ENCODE peak calls at places on chromosomes 6 and 20, in nine cellular contexts. One of them, this sample, is unnamed.

GRCh38 chr6:29071831-29072723 is 15.0 kb downstream of the OR2B3 start:
- DNase-seq in CD14-positive monocyte: no peak
- DNase-seq in Calu3: peak; percentile 27
- DNase-seq in IMR-90: no peak
- DNase-seq in upper lobe of right lung: no peak
- DNase-seq in fibroblast of pulmonary artery: peak; percentile 20
- DNase-seq in cardiac fibroblast: peak; percentile 35
- DNase-seq in AG04449: no peak
- DNase-seq in GM06990: no peak
- DNase-seq in this sample: no peak

GRCh38 chr6:43909474-43910148 is 139.6 kb downstream of the VEGFA start:
- DNase-seq in CD14-positive monocyte: no peak
- DNase-seq in Calu3: no peak
- DNase-seq in IMR-90: no peak
- DNase-seq in upper lobe of right lung: no peak
- DNase-seq in fibroblast of pulmonary artery: no peak
- DNase-seq in cardiac fibroblast: no peak
- DNase-seq in AG04449: no peak
- DNase-seq in GM06990: no peak
- DNase-seq in this sample: no peak

GRCh38 chr6:53624491-53624890 is 41.1 kb downstream of the KLHL31 start:
- DNase-seq in CD14-positive monocyte: no peak
- DNase-seq in Calu3: no peak
- DNase-seq in IMR-90: no peak
- DNase-seq in upper lobe of right lung: no peak
- DNase-seq in fibroblast of pulmonary artery: no peak
- DNase-seq in cardiac fibroblast: no peak
- DNase-seq in AG04449: no peak
- DNase-seq in GM06990: no peak
- DNase-seq in this sample: no peak

GRCh38 chr6:139888691-139889122 is 514.3 kb upstream of the CITED2 start:
- DNase-seq in CD14-positive monocyte: no peak
- DNase-seq in Calu3: no peak
- DNase-seq in IMR-90: peak; percentile 17
- DNase-seq in upper lobe of right lung: no peak
- DNase-seq in fibroblast of pulmonary artery: peak; percentile 25
- DNase-seq in cardiac fibroblast: no peak
- DNase-seq in AG04449: no peak
- DNase-seq in GM06990: no peak
- DNase-seq in this sample: no peak

GRCh38 chr6:116648161-116648560 is 20.4 kb downstream of the ZUP1 start:
- DNase-seq in CD14-positive monocyte: no peak
- DNase-seq in Calu3: no peak
- DNase-seq in IMR-90: peak; percentile 51
- DNase-seq in upper lobe of right lung: no peak
- DNase-seq in fibroblast of pulmonary artery: peak; percentile 24
- DNase-seq in cardiac fibroblast: peak; percentile 51
- DNase-seq in AG04449: peak; percentile 26
- DNase-seq in GM06990: no peak
- DNase-seq in this sample: no peak

GRCh38 chr6:27096834-27097511 is 150.5 kb upstream of the PRSS16 start:
- DNase-seq in CD14-positive monocyte: no peak
- DNase-seq in Calu3: peak; percentile 75
- DNase-seq in IMR-90: peak; percentile 75
- DNase-seq in upper lobe of right lung: peak; percentile 78
- DNase-seq in fibroblast of pulmonary artery: peak; percentile 56
- DNase-seq in cardiac fibroblast: peak; percentile 92
- DNase-seq in AG04449: peak; percentile 24
- DNase-seq in GM06990: peak; percentile 65
- DNase-seq in this sample: peak; percentile 41

GRCh38 chr20:41058007-41058673 is 29.5 kb downstream of the TOP1 start:
- DNase-seq in CD14-positive monocyte: no peak
- DNase-seq in Calu3: no peak
- DNase-seq in IMR-90: peak; percentile 93
- DNase-seq in upper lobe of right lung: no peak
- DNase-seq in fibroblast of pulmonary artery: peak; percentile 77
- DNase-seq in cardiac fibroblast: peak; percentile 91
- DNase-seq in AG04449: peak; percentile 65
- DNase-seq in GM06990: no peak
- DNase-seq in this sample: no peak

GRCh38 chr20:22684763-22685443 is 100.5 kb upstream of the FOXA2 start:
- DNase-seq in CD14-positive monocyte: no peak
- DNase-seq in Calu3: no peak
- DNase-seq in IMR-90: no peak
- DNase-seq in upper lobe of right lung: no peak
- DNase-seq in fibroblast of pulmonary artery: no peak
- DNase-seq in cardiac fibroblast: peak; percentile 8
- DNase-seq in AG04449: no peak
- DNase-seq in GM06990: peak; percentile 7
- DNase-seq in this sample: no peak

GRCh38 chr6:43644940-43645612 is at the start of gene RSPH9:
- DNase-seq in CD14-positive monocyte: peak; percentile 61
- DNase-seq in Calu3: no peak
- DNase-seq in IMR-90: peak; percentile 44
- DNase-seq in upper lobe of right lung: peak; percentile 85
- DNase-seq in fibroblast of pulmonary artery: peak; percentile 66
- DNase-seq in cardiac fibroblast: peak; percentile 62
- DNase-seq in AG04449: no peak
- DNase-seq in GM06990: peak; percentile 56
- DNase-seq in this sample: no peak

GRCh38 chr20:46119028-46119546 is 973 bp downstream of the CD40 start:
- DNase-seq in CD14-positive monocyte: no peak
- DNase-seq in Calu3: no peak
- DNase-seq in IMR-90: no peak
- DNase-seq in upper lobe of right lung: no peak
- DNase-seq in fibroblast of pulmonary artery: no peak
- DNase-seq in cardiac fibroblast: no peak
- DNase-seq in AG04449: no peak
- DNase-seq in GM06990: peak; percentile 68
- DNase-seq in this sample: no peak

GRCh38 chr6:5146396-5146795 is 61.3 kb downstream of the PPP1R3G start:
- DNase-seq in CD14-positive monocyte: no peak
- DNase-seq in Calu3: no peak
- DNase-seq in IMR-90: no peak
- DNase-seq in upper lobe of right lung: no peak
- DNase-seq in fibroblast of pulmonary artery: no peak
- DNase-seq in cardiac fibroblast: no peak
- DNase-seq in AG04449: no peak
- DNase-seq in GM06990: no peak
- DNase-seq in this sample: no peak

GRCh38 chr6:49328051-49328450 is 135.0 kb downstream of the MMUT start:
- DNase-seq in CD14-positive monocyte: no peak
- DNase-seq in Calu3: no peak
- DNase-seq in IMR-90: no peak
- DNase-seq in upper lobe of right lung: no peak
- DNase-seq in fibroblast of pulmonary artery: peak; percentile 43
- DNase-seq in cardiac fibroblast: peak; percentile 19
- DNase-seq in AG04449: no peak
- DNase-seq in GM06990: no peak
- DNase-seq in this sample: no peak

GRCh38 chr6:24492475-24492874 is 2.3 kb upstream of the ALDH5A1 start:
- DNase-seq in CD14-positive monocyte: no peak
- DNase-seq in Calu3: peak; percentile 63
- DNase-seq in IMR-90: peak; percentile 7
- DNase-seq in upper lobe of right lung: no peak
- DNase-seq in fibroblast of pulmonary artery: peak; percentile 13
- DNase-seq in cardiac fibroblast: no peak
- DNase-seq in AG04449: no peak
- DNase-seq in GM06990: no peak
- DNase-seq in this sample: no peak
- TF ChIP-seq CTCF in CD14-positive monocyte: no peak
- TF ChIP-seq CTCF in Calu3: no peak
- TF ChIP-seq CTCF in IMR-90: peak; percentile 17
- TF ChIP-seq CTCF in upper lobe of right lung: peak; percentile 25
- TF ChIP-seq CTCF in fibroblast of pulmonary artery: peak; percentile 40
- TF ChIP-seq CTCF in cardiac fibroblast: peak; percentile 23
- TF ChIP-seq CTCF in AG04449: peak; percentile 36
- TF ChIP-seq CTCF in GM06990: peak; percentile 53
- TF ChIP-seq CTCF in this sample: peak; percentile 7

GRCh38 chr6:65638047-65638831 is 68.8 kb downstream of the EYS start:
- DNase-seq in CD14-positive monocyte: no peak
- DNase-seq in Calu3: no peak
- DNase-seq in IMR-90: no peak
- DNase-seq in upper lobe of right lung: no peak
- DNase-seq in fibroblast of pulmonary artery: no peak
- DNase-seq in cardiac fibroblast: no peak
- DNase-seq in AG04449: no peak
- DNase-seq in GM06990: no peak
- DNase-seq in this sample: no peak
- TF ChIP-seq CTCF in CD14-positive monocyte: no peak
- TF ChIP-seq CTCF in Calu3: no peak
- TF ChIP-seq CTCF in IMR-90: no peak
- TF ChIP-seq CTCF in upper lobe of right lung: no peak
- TF ChIP-seq CTCF in fibroblast of pulmonary artery: no peak
- TF ChIP-seq CTCF in cardiac fibroblast: no peak
- TF ChIP-seq CTCF in AG04449: no peak
- TF ChIP-seq CTCF in GM06990: no peak
- TF ChIP-seq CTCF in this sample: no peak

GRCh38 chr6:13760948-13761347 is 49.3 kb upstream of the RANBP9 start:
- DNase-seq in CD14-positive monocyte: no peak
- DNase-seq in Calu3: no peak
- DNase-seq in IMR-90: peak; percentile 21
- DNase-seq in upper lobe of right lung: no peak
- DNase-seq in fibroblast of pulmonary artery: peak; percentile 89
- DNase-seq in cardiac fibroblast: peak; percentile 81
- DNase-seq in AG04449: no peak
- DNase-seq in GM06990: no peak
- DNase-seq in this sample: peak; percentile 84

GRCh38 chr6:13759025-13759424 is 47.4 kb upstream of the RANBP9 start:
- DNase-seq in CD14-positive monocyte: no peak
- DNase-seq in Calu3: no peak
- DNase-seq in IMR-90: no peak
- DNase-seq in upper lobe of right lung: no peak
- DNase-seq in fibroblast of pulmonary artery: no peak
- DNase-seq in cardiac fibroblast: no peak
- DNase-seq in AG04449: no peak
- DNase-seq in GM06990: no peak
- DNase-seq in this sample: no peak

GRCh38 chr6:13761361-13762036 is 49.9 kb upstream of the RANBP9 start:
- DNase-seq in CD14-positive monocyte: no peak
- DNase-seq in Calu3: no peak
- DNase-seq in IMR-90: peak; percentile 25
- DNase-seq in upper lobe of right lung: no peak
- DNase-seq in fibroblast of pulmonary artery: peak; percentile 49
- DNase-seq in cardiac fibroblast: peak; percentile 20
- DNase-seq in AG04449: no peak
- DNase-seq in GM06990: no peak
- DNase-seq in this sample: peak; percentile 87

GRCh38 chr6:13762648-13763441 is 51.2 kb upstream of the RANBP9 start:
- DNase-seq in CD14-positive monocyte: no peak
- DNase-seq in Calu3: no peak
- DNase-seq in IMR-90: peak; percentile 90
- DNase-seq in upper lobe of right lung: no peak
- DNase-seq in fibroblast of pulmonary artery: peak; percentile 88
- DNase-seq in cardiac fibroblast: peak; percentile 80
- DNase-seq in AG04449: peak; percentile 96
- DNase-seq in GM06990: no peak
- DNase-seq in this sample: peak; percentile 88

DNA sequence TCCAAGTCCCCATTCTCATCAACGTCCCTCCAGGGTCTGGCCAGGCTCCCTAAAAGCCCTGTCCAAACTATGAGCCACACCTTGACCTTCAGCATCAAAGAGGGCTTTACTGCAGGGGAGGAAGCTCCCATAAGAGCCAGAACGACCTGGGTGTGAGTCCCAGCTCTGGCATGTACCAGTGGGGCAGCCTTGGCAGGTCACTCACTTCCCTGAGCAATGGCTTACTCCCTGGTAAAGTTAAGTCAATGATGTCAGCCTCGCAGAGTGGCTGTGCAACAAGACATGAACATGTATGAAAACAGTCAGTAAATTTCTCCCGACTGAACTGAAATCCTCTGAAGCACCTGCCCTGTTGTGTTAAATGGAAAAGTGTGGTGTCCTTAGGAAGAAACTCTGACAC is 48.7 kb upstream of the RANBP9 start:
- DNase-seq in CD14-positive monocyte: no peak
- DNase-seq in Calu3: no peak
- DNase-seq in IMR-90: no peak
- DNase-seq in upper lobe of right lung: no peak
- DNase-seq in fibroblast of pulmonary artery: no peak
- DNase-seq in cardiac fibroblast: no peak
- DNase-seq in AG04449: no peak
- DNase-seq in GM06990: no peak
- DNase-seq in this sample: no peak
- TF ChIP-seq CTCF in CD14-positive monocyte: no peak
- TF ChIP-seq CTCF in Calu3: no peak
- TF ChIP-seq CTCF in IMR-90: no peak
- TF ChIP-seq CTCF in upper lobe of right lung: no peak
- TF ChIP-seq CTCF in fibroblast of pulmonary artery: no peak
- TF ChIP-seq CTCF in cardiac fibroblast: no peak
- TF ChIP-seq CTCF in AG04449: no peak
- TF ChIP-seq CTCF in GM06990: no peak
- TF ChIP-seq CTCF in this sample: no peak

GRCh38 chr6:33417903-33418689 is at the start of gene CUTA:
- DNase-seq in CD14-positive monocyte: peak; percentile 99
- DNase-seq in Calu3: peak; percentile 100
- DNase-seq in IMR-90: peak; percentile 100
- DNase-seq in upper lobe of right lung: peak; percentile 99
- DNase-seq in fibroblast of pulmonary artery: peak; percentile 100
- DNase-seq in cardiac fibroblast: peak; percentile 100
- DNase-seq in AG04449: peak; percentile 98
- DNase-seq in GM06990: peak; percentile 97
- DNase-seq in this sample: peak; percentile 99
- TF ChIP-seq CTCF in CD14-positive monocyte: peak; percentile 33
- TF ChIP-seq CTCF in Calu3: peak; percentile 67
- TF ChIP-seq CTCF in IMR-90: peak; percentile 20
- TF ChIP-seq CTCF in upper lobe of right lung: peak; percentile 38
- TF ChIP-seq CTCF in fibroblast of pulmonary artery: peak; percentile 17
- TF ChIP-seq CTCF in cardiac fibroblast: peak; percentile 5
- TF ChIP-seq CTCF in AG04449: no peak
- TF ChIP-seq CTCF in GM06990: peak; percentile 51
- TF ChIP-seq CTCF in this sample: peak; percentile 24

GRCh38 chr6:96542702-96543101 is 20.2 kb upstream of the FHL5 start:
- DNase-seq in CD14-positive monocyte: no peak
- DNase-seq in Calu3: no peak
- DNase-seq in IMR-90: no peak
- DNase-seq in upper lobe of right lung: no peak
- DNase-seq in fibroblast of pulmonary artery: peak; percentile 15
- DNase-seq in cardiac fibroblast: peak; percentile 44
- DNase-seq in AG04449: no peak
- DNase-seq in GM06990: no peak
- DNase-seq in this sample: no peak
- TF ChIP-seq CTCF in CD14-positive monocyte: peak; percentile 13
- TF ChIP-seq CTCF in Calu3: peak; percentile 19
- TF ChIP-seq CTCF in IMR-90: peak; percentile 33
- TF ChIP-seq CTCF in upper lobe of right lung: peak; percentile 33
- TF ChIP-seq CTCF in fibroblast of pulmonary artery: peak; percentile 43
- TF ChIP-seq CTCF in cardiac fibroblast: peak; percentile 43
- TF ChIP-seq CTCF in AG04449: peak; percentile 12
- TF ChIP-seq CTCF in GM06990: peak; percentile 42
- TF ChIP-seq CTCF in this sample: peak; percentile 18

DNA sequence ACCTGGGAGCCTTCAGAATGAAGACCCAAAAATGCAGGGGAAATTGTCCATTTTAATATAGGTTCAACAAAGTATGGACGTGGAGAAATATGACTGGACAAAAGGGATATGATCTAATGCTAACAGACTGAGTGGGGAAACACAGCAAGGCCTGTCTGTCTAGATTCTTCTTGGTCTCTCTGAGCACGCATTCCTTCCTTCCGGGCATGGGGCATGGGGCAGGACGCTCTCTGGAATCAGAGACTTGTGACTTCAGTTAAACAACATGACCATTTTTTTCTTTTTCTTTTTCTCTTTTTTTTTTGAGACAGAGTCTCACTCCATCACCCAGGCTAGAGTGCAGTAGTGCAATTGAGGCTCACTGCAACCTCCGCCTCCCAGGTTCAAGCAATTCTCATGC is 31.9 kb downstream of the ZBTB2 start:
- DNase-seq in CD14-positive monocyte: no peak
- DNase-seq in Calu3: no peak
- DNase-seq in IMR-90: no peak
- DNase-seq in upper lobe of right lung: no peak
- DNase-seq in fibroblast of pulmonary artery: no peak
- DNase-seq in cardiac fibroblast: no peak
- DNase-seq in AG04449: no peak
- DNase-seq in GM06990: no peak
- DNase-seq in this sample: no peak
- TF ChIP-seq CTCF in CD14-positive monocyte: no peak
- TF ChIP-seq CTCF in Calu3: no peak
- TF ChIP-seq CTCF in IMR-90: no peak
- TF ChIP-seq CTCF in upper lobe of right lung: no peak
- TF ChIP-seq CTCF in fibroblast of pulmonary artery: no peak
- TF ChIP-seq CTCF in cardiac fibroblast: no peak
- TF ChIP-seq CTCF in AG04449: no peak
- TF ChIP-seq CTCF in GM06990: no peak
- TF ChIP-seq CTCF in this sample: no peak

This sample was measured in AG09319.